ENCODE peak calls at places on chromosomes 2 and 18, in five cellular contexts. K is amniotic stem cell, L is NCI-H774, U is fibroblast of pulmonary artery, T is COR-L47. X is an unnamed sample.

GRCh38 chr18:10213526-10213925 is 240.9 kb upstream of the APCDD1 start:
- DNase-seq in K (no peak), T (peak; percentile 53), U (peak; percentile 59), L (peak; percentile 41), X (no peak)

GRCh38 chr18:57697434-57697833 is 75.8 kb upstream of the NARS1 start:
- DNase-seq in L (no peak), K (no peak), U (no peak), T (no peak), X (no peak)

GRCh38 chr2:179726461-179727180 is 134.8 kb downstream of the ZNF385B start:
- DNase-seq in K (no peak), U (no peak), T (no peak), L (no peak), X (no peak)

GRCh38 chr2:127078028-127078427 is 28.9 kb downstream of the BIN1 start:
- DNase-seq in U (no peak), K (no peak), L (no peak), T (no peak), X (no peak)

GRCh38 chr2:217466799-217467198 is 536.0 kb downstream of the TNS1 start:
- DNase-seq in U (no peak), L (no peak), K (no peak), T (no peak), X (no peak)

GRCh38 chr2:5696741-5697521 is 4.7 kb downstream of the SOX11 start:
- DNase-seq in U (peak; percentile 13), T (peak; percentile 73), L (peak; percentile 42), K (no peak), X (no peak)

GRCh38 chr18:9741821-9742541 is 33.9 kb downstream of the RAB31 start:
- DNase-seq in L (no peak), U (peak; percentile 40), K (no peak), T (no peak), X (no peak)

GRCh38 chr2:42944744-42945415 is 152.5 kb upstream of the HAAO start:
- DNase-seq in L (no peak), T (no peak), U (peak; percentile 50), K (no peak), X (no peak)

GRCh38 chr2:102386867-102387541 is 31.4 kb downstream of the IL18R1 start:
- DNase-seq in U (no peak), T (no peak), L (no peak), K (no peak), X (no peak)